ENCODE peak calls at places on chromosome 22, in five cellular contexts. R is suprapubic skin, J is spleen, M is stomach, K is HCT116. D is an unnamed sample.

GRCh38 chr22:40247976-40248375 is 70.3 kb downstream of the TNRC6B start:
- DNase-seq in R (no peak), K (no peak), M (no peak), J (no peak), D (no peak)

GRCh38 chr22:24421428-24421931 is 5.9 kb upstream of the ADORA2A start:
- DNase-seq in K (peak), J (no peak), M (no peak), R (no peak), D (no peak)

GRCh38 chr22:49564054-49564453 is 263.6 kb downstream of the BRD1 start:
- DNase-seq in R (no peak), J (no peak), M (no peak), K (no peak), D (no peak)

GRCh38 chr22:43570531-43571144 is 158.8 kb downstream of the MPPED1 start:
- DNase-seq in K (no peak), J (no peak), M (no peak), R (no peak), D (peak)

GRCh38 chr22:32764330-32765116 is 37.0 kb upstream of the TIMP3 start:
- DNase-seq in J (no peak), R (peak), M (no peak), K (no peak), D (no peak)

GRCh38 chr22:17369553-17370035 is 334 bp downstream of the CECR2 start:
- DNase-seq in M (no peak), K (no peak), J (peak), R (no peak), D (no peak)

GRCh38 chr22:43226368-43226979 is 39.5 kb upstream of the TTLL12 start:
- DNase-seq in R (no peak), K (no peak), M (no peak), J (no peak), D (no peak)

GRCh38 chr22:46103181-46103580 is 47.1 kb upstream of the PPARA start:
- DNase-seq in R (no peak), J (no peak), K (no peak), M (no peak), D (no peak)

GRCh38 chr22:29870574-29870973 is 12.4 kb upstream of the MTMR3 start:
- DNase-seq in R (no peak), J (no peak), K (no peak), M (no peak), D (no peak)

GRCh38 chr22:45302047-45302446 is 7.7 kb upstream of the FAM118A start:
- DNase-seq in J (no peak), R (no peak), M (no peak), K (no peak), D (no peak)

GRCh38 chr22:17807571-17808410 is 33.5 kb upstream of the BID start:
- DNase-seq in M (peak), R (no peak), J (no peak), K (no peak), D (no peak)

GRCh38 chr22:29011200-29011867 is 50.3 kb downstream of the C22orf31 start:
- DNase-seq in J (no peak), M (peak), K (no peak), R (no peak), D (no peak)

GRCh38 chr22:38462960-38463784 is 4.7 kb upstream of the KDELR3 start:
- DNase-seq in K (no peak), R (no peak), J (peak), M (no peak), D (no peak)
- TF ChIP-seq POLR2AphosphoS5 in K (no peak), R (no peak), J (no peak), M (no peak), D (no peak)

GRCh38 chr22:36334838-36335603 is 52.7 kb downstream of the MYH9 start:
- DNase-seq in R (no peak), K (no peak), M (no peak), J (peak), D (no peak)

GRCh38 chr22:36335621-36336020 is 52.1 kb downstream of the MYH9 start:
- DNase-seq in M (no peak), K (no peak), R (no peak), J (no peak), D (no peak)

GRCh38 chr22:36332623-36333331 is 55.0 kb downstream of the MYH9 start:
- DNase-seq in J (peak), K (no peak), M (peak), R (no peak), D (no peak)

GRCh38 chr22:36333632-36334031 is 54.1 kb downstream of the MYH9 start:
- DNase-seq in M (peak), K (no peak), J (no peak), R (no peak), D (no peak)

GRCh38 chr22:36334081-36334831 is 53.5 kb downstream of the MYH9 start:
- DNase-seq in K (no peak), R (no peak), J (peak), M (no peak), D (no peak)
- TF ChIP-seq POLR2AphosphoS5 in K (no peak), R (no peak), J (peak), M (no peak), D (no peak)

GRCh38 chr22:21949569-21949918 is 3.1 kb downstream of the PPM1F start:
- DNase-seq in M (no peak), J (peak), R (no peak), K (no peak), D (no peak)

GRCh38 chr22:21951062-21951461 is 1.6 kb downstream of the PPM1F start:
- DNase-seq in J (peak), R (no peak), M (no peak), K (no peak), D (no peak)

GRCh38 chr22:21949948-21950347 is 2.7 kb downstream of the PPM1F start:
- DNase-seq in R (no peak), M (no peak), J (peak), K (no peak), D (no peak)

GRCh38 chr22:21951931-21952465 is 650 bp downstream of the PPM1F start:
- DNase-seq in R (no peak), K (no peak), J (peak), M (peak), D (no peak)

GRCh38 chr22:21952586-21953571 is at the start of gene PPM1F:
- DNase-seq in K (no peak), M (peak), J (peak), R (peak), D (peak)
- TF ChIP-seq POLR2AphosphoS5 in K (peak), M (peak), J (peak), R (no peak), D (peak)

DNA sequence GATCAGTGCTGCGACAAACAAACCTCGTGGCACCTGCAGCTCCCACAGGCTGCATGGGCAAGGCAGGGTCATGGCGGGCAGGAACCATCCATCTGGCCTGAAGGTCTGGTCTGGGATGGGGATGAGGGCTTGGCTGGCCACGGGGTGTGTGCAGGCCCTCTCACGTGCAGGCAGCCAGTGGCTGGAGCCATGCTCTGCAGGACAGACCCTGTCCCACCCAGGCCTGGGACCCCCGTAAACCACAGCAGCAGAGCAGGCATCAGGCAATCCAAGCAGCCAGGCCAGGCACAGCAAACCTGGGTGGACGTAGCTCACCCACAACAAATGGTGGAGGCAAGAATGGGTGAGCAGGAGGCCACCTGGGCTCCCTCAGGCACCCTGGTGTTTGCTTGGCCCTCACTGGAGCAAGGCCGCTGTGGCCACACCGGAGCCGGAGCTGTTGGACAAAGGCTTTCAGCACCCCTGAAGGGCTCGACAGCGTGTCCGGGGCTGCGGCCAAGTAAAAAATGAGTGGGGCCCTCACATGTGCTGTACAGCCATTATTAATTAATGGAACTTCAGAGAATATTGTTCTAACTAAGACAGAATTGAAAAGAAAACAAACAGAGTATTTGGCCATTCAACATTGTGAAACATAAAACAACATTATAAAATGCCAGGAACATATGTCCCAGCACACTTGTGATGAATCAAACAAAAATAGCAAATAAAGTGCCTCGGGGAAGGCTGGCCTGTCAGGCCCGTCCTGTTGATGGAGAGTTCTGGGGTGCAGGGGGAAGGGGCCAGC is 24.0 kb upstream of the GNB1L start:
- DNase-seq in J (peak), M (no peak), R (peak), K (no peak), D (no peak)
- TF ChIP-seq POLR2AphosphoS5 in J (no peak), M (no peak), R (no peak), K (no peak), D (no peak)

D was measured in esophagus muscularis mucosa.